ENCODE peak calls at places on chromosomes 6 and 20, in five cellular contexts. G, X, Y, T and Q are unnamed samples.
A peak's percentile ranks its signal among the peaks of the same experiment; 100 is the strongest.

GRCh38 chr6:16799279-16800193 is 38.3 kb upstream of the ATXN1 start:
- DNase-seq in G (no peak), X (peak; percentile 83), Y (no peak), T (no peak), Q (no peak)

GRCh38 chr20:32458061-32458836 is 100.1 kb downstream of the ASXL1 start:
- DNase-seq in G (no peak), X (no peak), Y (peak; percentile 27), T (no peak), Q (peak; percentile 46)

GRCh38 chr6:142408409-142408808 is 106.6 kb downstream of the ADGRG6 start:
- DNase-seq in G (no peak), X (peak; percentile 22), Y (no peak), T (no peak), Q (no peak)

GRCh38 chr6:167341038-167341613 is 16.2 kb downstream of the TTLL2 start:
- DNase-seq in G (no peak), X (no peak), Y (no peak), T (no peak), Q (no peak)

GRCh38 chr6:157607317-157608109 is 215.5 kb upstream of the SNX9 start:
- DNase-seq in G (no peak), X (no peak), Y (peak; percentile 15), T (no peak), Q (peak; percentile 71)

GRCh38 chr6:136326038-136326561 is 36.5 kb upstream of the BCLAF1 start:
- DNase-seq in G (no peak), X (peak; percentile 34), Y (no peak), T (peak; percentile 34), Q (no peak)

GRCh38 chr6:251920-252319 is 40.4 kb upstream of the DUSP22 start:
- DNase-seq in G (no peak), X (no peak), Y (no peak), T (peak; percentile 66), Q (no peak)

GRCh38 chr20:34626978-34627377 is 49.9 kb downstream of the PIGU start:
- DNase-seq in G (no peak), X (no peak), Y (no peak), T (no peak), Q (no peak)

GRCh38 chr6:156747715-156748114 is 29.5 kb upstream of the ARID1B start:
- DNase-seq in G (no peak), X (no peak), Y (no peak), T (no peak), Q (no peak)

GRCh38 chr6:112335736-112336135 is 11.4 kb upstream of the RFPL4B start:
- DNase-seq in G (no peak), X (peak; percentile 22), Y (no peak), T (no peak), Q (no peak)

GRCh38 chr6:20274115-20274514 is 61.8 kb upstream of the MBOAT1 start:
- DNase-seq in G (no peak), X (no peak), Y (no peak), T (no peak), Q (no peak)

GRCh38 chr6:166438211-166438861 is 55.6 kb upstream of the MPC1 start:
- DNase-seq in G (no peak), X (peak; percentile 69), Y (no peak), T (no peak), Q (no peak)

GRCh38 chr20:17488916-17489600 is 42.1 kb downstream of the BFSP1 start:
- DNase-seq in G (no peak), X (no peak), Y (no peak), T (no peak), Q (no peak)

GRCh38 chr6:44569931-44570385 is 182.5 kb downstream of the CDC5L start:
- DNase-seq in G (peak; percentile 26), X (peak; percentile 81), Y (peak; percentile 9), T (no peak), Q (peak; percentile 35)

GRCh38 chr20:62740286-62741141 is 31.9 kb downstream of the NTSR1 start:
- DNase-seq in G (peak; percentile 29), X (peak; percentile 95), Y (no peak), T (peak; percentile 99), Q (no peak)

GRCh38 chr6:41376176-41376575 is 40.8 kb downstream of the NCR2 start:
- DNase-seq in G (no peak), X (no peak), Y (no peak), T (no peak), Q (no peak)

GRCh38 chr6:21396313-21396712 is 197.2 kb upstream of the SOX4 start:
- DNase-seq in G (no peak), X (peak; percentile 76), Y (no peak), T (no peak), Q (no peak)

GRCh38 chr6:122839477-122839876 is 50.4 kb downstream of the SMPDL3A start:
- DNase-seq in G (peak; percentile 83), X (peak; percentile 68), Y (peak; percentile 71), T (peak; percentile 37), Q (peak; percentile 64)

GRCh38 chr6:14922306-14922705 is 323.6 kb upstream of the JARID2 start:
- DNase-seq in G (no peak), X (peak; percentile 66), Y (no peak), T (no peak), Q (peak; percentile 55)

GRCh38 chr6:107192739-107193296 is 77.5 kb upstream of the BEND3 start:
- DNase-seq in G (no peak), X (no peak), Y (no peak), T (no peak), Q (no peak)

GRCh38 chr6:137415127-137415833 is 78.9 kb downstream of the OLIG3 start:
- DNase-seq in G (peak; percentile 73), X (peak; percentile 87), Y (peak; percentile 58), T (peak; percentile 81), Q (peak; percentile 79)

GRCh38 chr20:10853176-10853575 is 179.4 kb upstream of the JAG1 start:
- DNase-seq in G (no peak), X (peak; percentile 3), Y (no peak), T (no peak), Q (no peak)

GRCh38 chr6:5163233-5163632 is 78.1 kb downstream of the PPP1R3G start:
- DNase-seq in G (no peak), X (no peak), Y (no peak), T (no peak), Q (no peak)

GRCh38 chr6:150723857-150724256 is 124.2 kb downstream of the PLEKHG1 start:
- DNase-seq in G (no peak), X (peak; percentile 10), Y (no peak), T (no peak), Q (no peak)

GRCh38 chr6:136628996-136629395 is 78.8 kb upstream of the MAP7 start:
- DNase-seq in G (no peak), X (no peak), Y (no peak), T (no peak), Q (no peak)

GRCh38 chr6:143429970-143430369 is 20.5 kb downstream of the ADAT2 start:
- DNase-seq in G (no peak), X (no peak), Y (no peak), T (no peak), Q (no peak)

GRCh38 chr6:63899550-63899949 is 263.9 kb downstream of the PHF3 start:
- DNase-seq in G (no peak), X (peak; percentile 83), Y (no peak), T (no peak), Q (no peak)

GRCh38 chr6:42564496-42564890 is 664 bp downstream of the UBR2 start:
- DNase-seq in G (no peak), X (no peak), Y (no peak), T (peak; percentile 68), Q (no peak)

GRCh38 chr6:40763001-40763400 is 175.8 kb upstream of the LRFN2 start:
- DNase-seq in G (peak; percentile 77), X (no peak), Y (no peak), T (no peak), Q (no peak)

GRCh38 chr6:15715060-15715459 is 52.2 kb upstream of the DTNBP1 start:
- DNase-seq in G (no peak), X (peak; percentile 70), Y (no peak), T (no peak), Q (no peak)